ENCODE peak calls at places on chromosomes 11 and 22, in ten cellular contexts. X is BE2C, W is mesothelial cell of epicardium, F is AG04450, D is Calu3, I is heart left ventricle, J is osteoblast, Q is breast epithelium, E is brain microvascular endothelial cell, C is left ventricle myocardium inferior. R is an unnamed sample.

GRCh38 chr11:60743058-60743457 is 13.6 kb upstream of the MS4A15 start:
- DNase-seq in X (no peak), W (no peak), F (no peak), D (no peak), I (no peak), J (no peak), Q (no peak), E (no peak), C (no peak), R (no peak)

GRCh38 chr11:67252831-67253239 is 13.4 kb upstream of the GRK2 start:
- DNase-seq in X (peak), W (no peak), F (no peak), D (peak), I (peak), J (no peak), Q (no peak), E (peak), C (no peak), R (no peak)

GRCh38 chr22:37160037-37160436 is 10.3 kb upstream of the IL2RB start:
- DNase-seq in X (no peak), W (no peak), F (no peak), D (no peak), I (no peak), J (peak), Q (no peak), E (no peak), C (no peak), R (no peak)

GRCh38 chr11:65211293-65212105 is 29.8 kb downstream of the CAPN1 start:
- DNase-seq in X (no peak), W (no peak), F (no peak), D (no peak), I (no peak), J (peak), Q (no peak), E (no peak), C (no peak), R (peak)

GRCh38 chr11:46291441-46292143 is 14.1 kb downstream of the CREB3L1 start:
- DNase-seq in X (no peak), W (no peak), F (no peak), D (no peak), I (no peak), J (peak), Q (no peak), E (peak), C (no peak), R (no peak)

GRCh38 chr11:70630816-70631623 is 232.7 kb downstream of the CTTN start:
- DNase-seq in X (peak), W (no peak), F (no peak), D (no peak), I (no peak), J (peak), Q (no peak), E (no peak), C (no peak), R (no peak)

GRCh38 chr11:80502511-80502910 is 1061.7 kb upstream of the TENM4 start:
- DNase-seq in X (no peak), W (no peak), F (no peak), D (no peak), I (no peak), J (no peak), Q (no peak), E (no peak), C (no peak), R (no peak)

GRCh38 chr11:35688023-35688422 is 25.4 kb downstream of the TRIM44 start:
- DNase-seq in X (no peak), W (no peak), F (no peak), D (no peak), I (no peak), J (peak), Q (no peak), E (peak), C (no peak), R (no peak)

GRCh38 chr11:28010001-28010400 is 98.0 kb downstream of the KIF18A start:
- DNase-seq in X (no peak), W (no peak), F (no peak), D (no peak), I (no peak), J (no peak), Q (no peak), E (no peak), C (no peak), R (no peak)

GRCh38 chr22:39234867-39235687 is 9.7 kb downstream of the PDGFB start:
- DNase-seq in X (no peak), W (no peak), F (no peak), D (no peak), I (peak), J (peak), Q (peak), E (no peak), C (peak), R (peak)

GRCh38 chr22:38049812-38050619 is 7.2 kb upstream of the PICK1 start:
- DNase-seq in X (no peak), W (no peak), F (no peak), D (no peak), I (no peak), J (peak), Q (no peak), E (no peak), C (no peak), R (no peak)

GRCh38 chr22:23053051-23053707 is 17.1 kb upstream of the GNAZ start:
- DNase-seq in X (no peak), W (no peak), F (no peak), D (no peak), I (no peak), J (no peak), Q (no peak), E (no peak), C (no peak), R (no peak)

GRCh38 chr11:125166347-125166841 is 1.8 kb downstream of the PKNOX2 start:
- DNase-seq in X (no peak), W (no peak), F (no peak), D (no peak), I (peak), J (peak), Q (no peak), E (no peak), C (peak), R (peak)

GRCh38 chr11:78424334-78425270 is 7.0 kb upstream of the GAB2 start:
- DNase-seq in X (peak), W (no peak), F (no peak), D (no peak), I (no peak), J (no peak), Q (no peak), E (no peak), C (no peak), R (no peak)

GRCh38 chr11:66337103-66337899 is 1.1 kb upstream of the RIN1 start:
- DNase-seq in X (no peak), W (no peak), F (no peak), D (no peak), I (no peak), J (peak), Q (no peak), E (peak), C (no peak), R (no peak)

GRCh38 chr22:21947040-21948014 is 5.3 kb downstream of the PPM1F start:
- DNase-seq in X (no peak), W (no peak), F (peak), D (no peak), I (no peak), J (peak), Q (no peak), E (peak), C (no peak), R (no peak)

GRCh38 chr11:12677131-12677530 is 2.9 kb downstream of the TEAD1 start:
- DNase-seq in X (peak), W (no peak), F (no peak), D (no peak), I (no peak), J (peak), Q (peak), E (no peak), C (no peak), R (no peak)

GRCh38 chr22:49678137-49678841 is 149.4 kb downstream of the BRD1 start:
- DNase-seq in X (no peak), W (no peak), F (no peak), D (no peak), I (no peak), J (peak), Q (no peak), E (no peak), C (no peak), R (peak)

GRCh38 chr22:39244496-39245129 is at the start of gene PDGFB:
- DNase-seq in X (no peak), W (no peak), F (no peak), D (peak), I (peak), J (no peak), Q (no peak), E (no peak), C (peak), R (no peak)

GRCh38 chr11:69132301-69132670 is 23.4 kb upstream of the SMIM38 start:
- DNase-seq in X (no peak), W (no peak), F (no peak), D (no peak), I (no peak), J (no peak), Q (no peak), E (no peak), C (no peak), R (no peak)

GRCh38 chr11:29184939-29185890 is 831.6 kb downstream of the KCNA4 start:
- DNase-seq in X (no peak), W (no peak), F (peak), D (no peak), I (no peak), J (peak), Q (no peak), E (peak), C (no peak), R (no peak)

GRCh38 chr11:84558085-84558905 is 1068.8 kb downstream of the DLG2 start:
- DNase-seq in X (peak), W (no peak), F (peak), D (peak), I (peak), J (peak), Q (no peak), E (peak), C (no peak), R (no peak)

GRCh38 chr22:30062256-30062655 is 18.0 kb upstream of the HORMAD2 start:
- DNase-seq in X (no peak), W (no peak), F (no peak), D (no peak), I (no peak), J (no peak), Q (no peak), E (no peak), C (no peak), R (no peak)

GRCh38 chr22:50581950-50582561 is 593 bp downstream of the CHKB start:
- DNase-seq in X (no peak), W (peak), F (no peak), D (no peak), I (no peak), J (peak), Q (no peak), E (no peak), C (no peak), R (no peak)

GRCh38 chr22:30021881-30022619 is 58.2 kb upstream of the HORMAD2 start:
- DNase-seq in X (peak), W (no peak), F (no peak), D (no peak), I (peak), J (no peak), Q (no peak), E (no peak), C (peak), R (peak)

GRCh38 chr11:61963282-61964057 is 4.0 kb downstream of the FTH1 start:
- DNase-seq in X (no peak), W (no peak), F (no peak), D (no peak), I (no peak), J (no peak), Q (peak), E (no peak), C (no peak), R (peak)

GRCh38 chr11:96388891-96389603 is 665 bp downstream of the CCDC82 start:
- DNase-seq in X (no peak), W (no peak), F (peak), D (no peak), I (no peak), J (no peak), Q (peak), E (no peak), C (no peak), R (no peak)

GRCh38 chr22:49550766-49551362 is 276.8 kb downstream of the BRD1 start:
- DNase-seq in X (no peak), W (no peak), F (no peak), D (peak), I (no peak), J (peak), Q (no peak), E (no peak), C (no peak), R (no peak)

GRCh38 chr11:1055109-1055703 is 18.7 kb upstream of the MUC6 start:
- DNase-seq in X (peak), W (peak), F (no peak), D (no peak), I (no peak), J (peak), Q (no peak), E (no peak), C (no peak), R (no peak)

GRCh38 chr11:85595285-85595884 is 31.8 kb downstream of the DLG2 start:
- DNase-seq in X (no peak), W (no peak), F (peak), D (no peak), I (no peak), J (no peak), Q (no peak), E (no peak), C (no peak), R (no peak)

GRCh38 chr11:32500001-32500400 is 64.7 kb upstream of the WT1 start:
- DNase-seq in X (no peak), W (no peak), F (no peak), D (no peak), I (no peak), J (peak), Q (no peak), E (no peak), C (no peak), R (no peak)

GRCh38 chr11:113587318-113587739 is 112.1 kb upstream of the DRD2 start:
- DNase-seq in X (peak), W (no peak), F (no peak), D (no peak), I (no peak), J (peak), Q (no peak), E (peak), C (no peak), R (no peak)
- TF ChIP-seq CTCF in X (peak), W (no peak), F (no peak), D (no peak), I (no peak), J (peak), Q (no peak), E (peak), C (no peak), R (no peak)

DNA sequence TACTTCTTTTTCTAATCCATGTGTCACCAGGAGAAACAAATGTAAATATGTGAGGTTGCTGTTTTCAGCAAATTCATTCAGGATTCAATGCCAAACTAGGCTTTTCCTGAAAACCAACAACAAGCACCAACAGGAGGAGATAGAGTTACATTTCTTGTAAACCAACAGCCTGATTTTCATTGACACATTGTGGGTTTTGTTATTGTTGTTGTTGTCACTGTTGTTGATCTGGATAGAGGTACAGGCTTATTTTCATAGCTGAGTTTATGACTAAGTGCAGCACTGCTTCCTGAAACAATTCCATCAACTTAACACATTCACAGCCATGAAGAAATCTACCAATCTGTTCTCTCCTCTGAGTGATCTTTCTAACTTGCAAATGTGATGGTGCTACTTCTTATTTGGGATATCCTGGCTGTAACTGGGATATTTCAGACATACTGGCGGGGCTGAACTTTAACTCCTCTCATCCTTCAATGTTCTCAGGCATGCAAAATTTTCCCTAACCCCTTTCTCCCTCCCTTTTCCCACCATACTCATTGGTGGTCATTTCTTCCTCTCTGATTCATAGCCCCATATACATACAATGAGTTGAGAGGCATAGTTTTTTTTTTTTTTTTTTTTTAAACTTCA is 65.5 kb downstream of the ME3 start:
- DNase-seq in X (no peak), W (no peak), F (no peak), D (no peak), I (no peak), J (no peak), Q (no peak), E (peak), C (no peak), R (no peak)
- TF ChIP-seq CTCF in X (no peak), W (no peak), F (peak), D (no peak), I (peak), J (peak), Q (no peak), E (no peak), C (no peak), R (no peak)

GRCh38 chr11:25625094-25625493 is 706.8 kb upstream of the ANO3 start:
- DNase-seq in X (no peak), W (no peak), F (no peak), D (no peak), I (no peak), J (no peak), Q (no peak), E (no peak), C (no peak), R (no peak)
- TF ChIP-seq CTCF in X (no peak), W (no peak), F (no peak), D (no peak), I (no peak), J (no peak), Q (no peak), E (no peak), C (no peak), R (no peak)

DNA sequence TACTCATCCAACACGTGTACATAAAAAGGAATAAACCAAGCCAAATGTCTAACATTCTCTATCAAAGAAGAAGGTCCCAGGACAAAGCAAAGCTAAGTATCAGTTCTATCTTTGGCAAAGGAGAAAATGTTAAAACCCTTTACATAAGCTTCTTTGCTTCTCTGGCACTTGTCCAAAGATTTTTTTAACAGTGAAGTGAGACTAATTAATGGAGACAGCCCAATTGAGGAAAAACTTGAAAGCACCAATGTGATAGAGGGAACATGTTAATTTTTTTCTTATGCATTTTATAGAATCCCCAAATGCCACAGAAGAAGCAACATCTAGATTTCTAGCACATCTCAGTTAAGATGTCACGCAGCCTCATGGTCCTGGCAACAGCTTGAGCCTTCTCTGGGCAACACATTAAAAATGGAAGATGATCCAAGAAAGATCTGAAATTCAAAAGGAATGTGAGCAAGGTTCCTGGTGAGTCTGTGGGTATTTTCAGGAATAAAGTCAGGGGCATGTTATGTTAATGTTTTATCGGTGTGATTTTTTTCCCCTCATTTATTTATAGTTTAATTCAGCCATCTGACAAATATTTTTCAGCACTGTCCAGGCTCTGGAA is 48.5 kb downstream of the PACSIN2 start:
- DNase-seq in X (no peak), W (no peak), F (no peak), D (no peak), I (no peak), J (no peak), Q (no peak), E (no peak), C (no peak), R (no peak)
- TF ChIP-seq CTCF in X (no peak), W (no peak), F (no peak), D (no peak), I (no peak), J (no peak), Q (no peak), E (no peak), C (no peak), R (no peak)

GRCh38 chr11:72350752-72351151 is 83.6 kb downstream of the CLPB start:
- DNase-seq in X (no peak), W (no peak), F (no peak), D (no peak), I (no peak), J (no peak), Q (no peak), E (no peak), C (no peak), R (no peak)

GRCh38 chr11:72349616-72350218 is 84.6 kb downstream of the CLPB start:
- DNase-seq in X (peak), W (no peak), F (no peak), D (peak), I (peak), J (no peak), Q (no peak), E (no peak), C (peak), R (no peak)

GRCh38 chr11:72354356-72355115 is 79.8 kb downstream of the CLPB start:
- DNase-seq in X (peak), W (no peak), F (no peak), D (peak), I (no peak), J (no peak), Q (no peak), E (peak), C (no peak), R (no peak)

GRCh38 chr11:72353861-72354260 is 80.5 kb downstream of the CLPB start:
- DNase-seq in X (peak), W (no peak), F (no peak), D (peak), I (no peak), J (no peak), Q (no peak), E (no peak), C (no peak), R (no peak)

DNA sequence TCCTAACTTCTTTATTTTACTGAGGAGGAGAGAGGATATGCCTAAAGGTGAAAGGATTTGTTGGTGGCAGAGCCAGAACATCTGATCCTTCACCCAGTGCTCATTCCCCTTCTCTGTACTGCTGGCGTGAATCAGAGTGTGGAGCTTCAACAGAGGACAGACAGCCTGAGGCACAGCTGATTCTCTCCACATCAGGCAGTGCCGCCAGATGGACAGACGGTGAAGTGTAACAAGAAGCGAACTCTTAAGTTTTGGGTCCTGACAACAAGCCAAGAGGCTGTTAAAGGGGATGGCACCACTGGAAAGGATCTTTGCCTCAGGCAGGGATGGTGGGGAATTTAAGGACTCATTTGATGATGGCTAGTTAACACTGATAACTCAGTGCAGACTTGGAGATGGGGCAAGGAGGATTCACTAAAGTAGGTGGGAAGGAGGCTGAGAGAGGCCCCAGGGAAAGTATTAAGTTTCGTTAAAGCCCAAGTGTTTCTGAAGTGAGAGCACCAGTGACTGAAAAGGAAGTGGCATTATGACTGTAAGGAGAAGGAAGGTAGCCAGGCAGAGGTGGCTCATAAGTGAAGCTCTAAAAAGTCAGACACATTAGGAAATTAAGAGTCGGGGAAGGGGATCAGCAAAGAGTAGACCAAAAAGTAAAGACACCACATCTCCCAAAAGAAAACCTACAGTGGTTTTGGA is 81.3 kb downstream of the CLPB start:
- DNase-seq in X (peak), W (peak), F (peak), D (no peak), I (no peak), J (peak), Q (no peak), E (peak), C (no peak), R (no peak)
- TF ChIP-seq CTCF in X (peak), W (peak), F (peak), D (no peak), I (peak), J (peak), Q (no peak), E (peak), C (peak), R (no peak)

R was measured in lower leg skin.